ENCODE peak calls at places on chromosomes 7 and 10, in eight cellular contexts. I is coronary artery, J is stomach, Z is HFF-Myc, M is fibroblast of lung, K is fibroblast of mammary gland, N is heart right ventricle, H is Panc1. F is an unnamed sample.

GRCh38 chr10:36712695-36713094 is 412.7 kb upstream of the ANKRD30A start:
- DNase-seq in I (no peak), J (no peak), Z (no peak), M (no peak), K (no peak), N (no peak), H (no peak), F (no peak)

GRCh38 chr7:38840736-38841460 is 68.1 kb downstream of the VPS41 start:
- DNase-seq in I (no peak), J (no peak), Z (no peak), M (peak), K (peak), N (no peak), H (no peak), F (no peak)

GRCh38 chr7:716636-717035 is 9.9 kb upstream of the DNAAF5 start:
- DNase-seq in I (no peak), J (no peak), Z (no peak), M (no peak), K (no peak), N (no peak), H (no peak), F (no peak)

GRCh38 chr7:27080844-27081423 is 14.9 kb downstream of the HOXA1 start:
- DNase-seq in I (no peak), J (no peak), Z (no peak), M (peak), K (no peak), N (no peak), H (no peak), F (no peak)

GRCh38 chr7:4749798-4750197 is 25.6 kb upstream of the AP5Z1 start:
- DNase-seq in I (no peak), J (no peak), Z (no peak), M (no peak), K (no peak), N (no peak), H (no peak), F (no peak)

GRCh38 chr10:123569436-123570010 is 96.6 kb upstream of the GPR26 start:
- DNase-seq in I (no peak), J (no peak), Z (no peak), M (no peak), K (no peak), N (no peak), H (no peak), F (no peak)

GRCh38 chr10:104449402-104449801 is 95.8 kb downstream of the CFAP58 start:
- DNase-seq in I (no peak), J (no peak), Z (no peak), M (peak), K (peak), N (no peak), H (no peak), F (no peak)

GRCh38 chr7:4675771-4676373 is 6.2 kb upstream of the FOXK1 start:
- DNase-seq in I (no peak), J (no peak), Z (no peak), M (no peak), K (no peak), N (no peak), H (no peak), F (no peak)

GRCh38 chr10:87589653-87590052 is 70.0 kb upstream of the PAPSS2 start:
- DNase-seq in I (no peak), J (no peak), Z (peak), M (peak), K (peak), N (no peak), H (no peak), F (no peak)

GRCh38 chr10:87691515-87692070 is 31.9 kb downstream of the PAPSS2 start:
- DNase-seq in I (no peak), J (no peak), Z (no peak), M (no peak), K (no peak), N (no peak), H (no peak), F (no peak)

GRCh38 chr7:139774376-139774775 is 3.4 kb downstream of the HIPK2 start:
- DNase-seq in I (no peak), J (no peak), Z (no peak), M (peak), K (peak), N (no peak), H (peak), F (no peak)
- H3K4me3 ChIP-seq in I (peak), J (no peak), Z (no peak), M (peak), K (no peak), N (no peak), H (no peak), F (no peak)

GRCh38 chr10:132572545-132572937 is 35.0 kb downstream of the INPP5A start:
- DNase-seq in I (no peak), J (no peak), Z (no peak), M (peak), K (no peak), N (no peak), H (peak), F (peak)
- H3K4me3 ChIP-seq in I (peak), J (no peak), Z (no peak), M (no peak), K (no peak), N (no peak), H (peak), F (no peak)

GRCh38 chr7:95546647-95547046 is 49.7 kb downstream of the PDK4 start:
- DNase-seq in I (no peak), J (peak), Z (no peak), M (no peak), K (no peak), N (no peak), H (no peak), F (no peak)

GRCh38 chr7:95544174-95544573 is 52.1 kb downstream of the PDK4 start:
- DNase-seq in I (no peak), J (no peak), Z (no peak), M (no peak), K (peak), N (no peak), H (no peak), F (no peak)

GRCh38 chr7:95543312-95543711 is 53.0 kb downstream of the PDK4 start:
- DNase-seq in I (no peak), J (no peak), Z (no peak), M (no peak), K (no peak), N (no peak), H (no peak), F (no peak)

GRCh38 chr7:95545666-95546065 is 50.6 kb downstream of the PDK4 start:
- DNase-seq in I (no peak), J (no peak), Z (no peak), M (no peak), K (no peak), N (no peak), H (peak), F (no peak)

GRCh38 chr7:95545007-95545615 is 51.2 kb downstream of the PDK4 start:
- DNase-seq in I (no peak), J (peak), Z (peak), M (peak), K (peak), N (no peak), H (peak), F (no peak)
- H3K4me3 ChIP-seq in I (peak), J (peak), Z (no peak), M (peak), K (peak), N (peak), H (peak), F (peak)

GRCh38 chr10:30056767-30057355 is 2.5 kb downstream of the JCAD start:
- DNase-seq in I (no peak), J (no peak), Z (no peak), M (peak), K (no peak), N (no peak), H (no peak), F (no peak)
- H3K4me3 ChIP-seq in I (peak), J (no peak), Z (peak), M (peak), K (no peak), N (peak), H (peak), F (peak)

GRCh38 chr7:130392456-130392860 is 12.2 kb downstream of the CPA1 start:
- DNase-seq in I (no peak), J (no peak), Z (no peak), M (peak), K (peak), N (no peak), H (no peak), F (no peak)
- H3K4me3 ChIP-seq in I (peak), J (no peak), Z (no peak), M (peak), K (no peak), N (no peak), H (no peak), F (no peak)

GRCh38 chr7:71988176-71988575 is 424.0 kb downstream of the CALN1 start:
- DNase-seq in I (no peak), J (no peak), Z (no peak), M (no peak), K (no peak), N (no peak), H (no peak), F (no peak)
- H3K4me3 ChIP-seq in I (no peak), J (no peak), Z (no peak), M (no peak), K (no peak), N (no peak), H (no peak), F (no peak)